ENCODE peak calls at places on chromosomes 16 and 17, in four cellular contexts. Q is mucosa of descending colon; M is CD8-positive, alpha-beta memory T cell; K is CD4-positive, CD25-positive, alpha-beta regulatory T cell. H is an unnamed sample.

GRCh38 chr16:14148569-14148968 is 77.5 kb downstream of the MRTFB start:
- DNase-seq in Q (no peak), M (no peak), K (no peak), H (no peak)

GRCh38 chr16:87465306-87465705 is 27.5 kb downstream of the ZCCHC14 start:
- DNase-seq in Q (peak; percentile 82), M (no peak), K (peak; percentile 48), H (no peak)

GRCh38 chr17:29151567-29151966 is 28.6 kb downstream of the MYO18A start:
- DNase-seq in Q (no peak), M (no peak), K (no peak), H (no peak)

GRCh38 chr16:88102597-88102996 is 151.4 kb downstream of the BANP start:
- DNase-seq in Q (peak; percentile 39), M (no peak), K (no peak), H (no peak)

GRCh38 chr16:57145046-57145963 is 40.5 kb downstream of the PSME3IP1 start:
- DNase-seq in Q (no peak), M (no peak), K (no peak), H (no peak)

GRCh38 chr17:82737981-82738877 is 2.8 kb downstream of the FN3K start:
- DNase-seq in Q (peak; percentile 51), M (no peak), K (no peak), H (no peak)

GRCh38 chr16:51762081-51762995 is 611.3 kb upstream of the SALL1 start:
- DNase-seq in Q (peak; percentile 64), M (no peak), K (peak; percentile 42), H (peak; percentile 28)

GRCh38 chr17:43608313-43608712 is 53.4 kb downstream of the MEOX1 start:
- DNase-seq in Q (no peak), M (no peak), K (peak; percentile 60), H (no peak)

GRCh38 chr17:46977348-46977747 is 1.7 kb downstream of the RPRML start:
- DNase-seq in Q (no peak), M (no peak), K (no peak), H (peak; percentile 50)

GRCh38 chr16:1379054-1379862 is 27.5 kb downstream of the GNPTG start:
- DNase-seq in Q (peak; percentile 85), M (peak; percentile 73), K (peak; percentile 56), H (peak; percentile 26)

GRCh38 chr17:45906237-45906636 is 11.9 kb downstream of the MAPT start:
- DNase-seq in Q (no peak), M (no peak), K (no peak), H (no peak)

GRCh38 chr16:27181020-27181419 is 22.3 kb upstream of the KDM8 start:
- DNase-seq in Q (no peak), M (no peak), K (no peak), H (no peak)

GRCh38 chr17:348692-349425 is 3.7 kb downstream of the RPH3AL start:
- DNase-seq in Q (peak; percentile 67), M (no peak), K (no peak), H (no peak)

DNA sequence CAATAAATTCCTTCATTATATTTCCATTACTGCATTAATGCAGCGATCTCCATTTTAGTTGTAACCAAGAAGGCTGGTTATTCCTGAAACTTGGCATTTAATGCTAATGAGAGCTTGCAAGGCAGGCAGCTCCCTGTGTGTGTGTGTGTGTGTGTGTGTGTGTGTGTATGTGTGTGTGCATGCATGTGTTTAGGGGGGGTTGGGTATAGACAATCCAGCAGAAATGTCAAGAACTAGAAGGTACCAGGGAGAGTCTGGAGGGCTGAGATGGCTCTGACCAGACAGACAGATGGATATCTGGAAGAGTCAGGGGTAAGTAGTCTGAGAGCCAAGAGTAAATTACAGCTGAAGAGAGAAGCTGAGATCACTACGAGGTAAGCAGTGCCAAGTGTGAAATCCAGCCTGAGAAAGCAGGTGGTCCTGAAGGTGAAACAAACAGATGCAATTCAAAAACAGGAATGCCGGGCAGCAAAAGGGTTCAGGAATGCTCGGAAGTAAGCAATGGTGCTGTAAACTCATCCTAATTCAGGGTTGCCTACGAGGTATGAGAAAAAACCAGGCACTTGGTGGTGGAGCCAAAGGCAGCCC is 392.9 kb downstream of the CA10 start:
- DNase-seq in Q (no peak), M (no peak), K (no peak), H (no peak)
- H3K4me3 ChIP-seq in Q (no peak overlapping the region), M (no peak overlapping the region), K (no peak overlapping the region), H (no peak overlapping the region)

GRCh38 chr17:49036270-49036626 is 39.1 kb downstream of the IGF2BP1 start:
- DNase-seq in Q (no peak), M (no peak), K (no peak), H (no peak)
- H3K4me3 ChIP-seq in Q (no peak overlapping the region), M (no peak overlapping the region), K (no peak overlapping the region), H (no peak overlapping the region)

DNA sequence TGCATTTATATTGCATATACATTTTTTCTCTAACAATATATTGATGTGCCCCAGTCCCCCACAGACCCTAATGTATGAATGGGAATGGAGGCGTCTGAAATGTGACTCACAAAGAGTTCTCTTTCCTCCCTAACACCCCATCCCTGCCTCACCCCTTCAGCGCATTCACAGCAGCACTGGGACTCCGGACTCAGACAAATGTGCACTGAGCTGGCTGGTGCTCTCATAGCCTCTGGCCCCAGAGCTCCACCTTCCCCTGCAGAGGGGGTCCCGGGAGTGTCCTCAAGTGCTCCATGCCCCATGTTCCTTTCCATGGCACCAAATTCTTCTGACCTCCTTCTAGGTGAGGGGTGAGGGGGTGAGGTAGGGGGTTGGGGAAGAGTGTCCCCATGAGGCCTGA is 20.6 kb downstream of the NPTX1 start:
- DNase-seq in Q (no peak), M (no peak), K (no peak), H (no peak)
- H3K4me3 ChIP-seq in Q (no peak overlapping the region), M (no peak overlapping the region), K (peak overlapping the region; percentile 53), H (peak overlapping the region; percentile 78)

GRCh38 chr17:59785091-59785799 is 77.8 kb downstream of the VMP1 start:
- DNase-seq in Q (no peak), M (no peak), K (peak; percentile 44), H (no peak)

GRCh38 chr17:59786536-59787319 is 79.3 kb downstream of the VMP1 start:
- DNase-seq in Q (no peak), M (peak; percentile 65), K (peak; percentile 99), H (peak; percentile 61)

GRCh38 chr17:59783221-59784016 is 76.0 kb downstream of the VMP1 start:
- DNase-seq in Q (no peak), M (no peak), K (peak; percentile 79), H (no peak)

GRCh38 chr17:59790936-59791335 is 83.5 kb downstream of the VMP1 start:
- DNase-seq in Q (no peak), M (no peak), K (no peak), H (no peak)

GRCh38 chr17:59786213-59786535 is 78.7 kb downstream of the VMP1 start:
- DNase-seq in Q (no peak), M (no peak), K (no peak), H (no peak)
- H3K4me3 ChIP-seq in Q (no peak overlapping the region), M (peak overlapping the region; percentile 28), K (peak overlapping the region; percentile 92), H (no peak overlapping the region)

GRCh38 chr17:40347319-40348135 is 17.0 kb downstream of the GJD3 start:
- DNase-seq in Q (no peak), M (no peak), K (peak; percentile 67), H (no peak)

GRCh38 chr17:40346061-40346767 is 18.3 kb downstream of the GJD3 start:
- DNase-seq in Q (no peak), M (no peak), K (no peak), H (no peak)

GRCh38 chr17:40348136-40348504 is 16.4 kb downstream of the GJD3 start:
- DNase-seq in Q (no peak), M (no peak), K (no peak), H (no peak)

GRCh38 chr17:40345161-40346034 is 19.1 kb downstream of the GJD3 start:
- DNase-seq in Q (peak; percentile 93), M (peak; percentile 43), K (no peak), H (no peak)

DNA sequence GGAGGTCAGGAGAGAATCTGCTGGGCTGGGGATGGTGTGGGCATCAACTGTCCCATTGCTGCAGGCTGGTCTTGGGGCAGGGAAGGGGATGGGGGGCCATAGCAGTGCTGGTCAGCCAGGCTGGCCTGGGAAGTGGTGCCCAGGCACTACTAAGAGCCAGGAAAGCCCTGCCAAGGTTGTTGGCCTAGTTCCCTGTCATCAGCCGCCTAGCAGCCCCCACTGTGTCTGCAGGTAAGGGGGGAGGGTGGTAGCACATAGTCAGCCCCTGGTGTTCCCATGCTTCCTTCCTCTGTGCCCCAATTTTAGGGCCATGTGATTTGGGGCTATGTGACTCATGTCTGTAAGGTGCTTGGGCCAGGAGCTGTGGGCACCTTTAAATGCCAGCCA is 17.8 kb downstream of the GJD3 start:
- DNase-seq in Q (no peak), M (peak; percentile 54), K (no peak), H (no peak)
- H3K4me3 ChIP-seq in Q (no peak overlapping the region), M (no peak overlapping the region), K (no peak overlapping the region), H (no peak overlapping the region)

GRCh38 chr17:80960797-80961452 is 30.7 kb upstream of the CHMP6 start:
- DNase-seq in Q (peak; percentile 46), M (no peak), K (no peak), H (no peak)

GRCh38 chr17:80957461-80957941 is 34.1 kb upstream of the CHMP6 start:
- DNase-seq in Q (peak; percentile 41), M (no peak), K (no peak), H (no peak)

GRCh38 chr17:80960037-80960796 is 31.4 kb upstream of the CHMP6 start:
- DNase-seq in Q (peak; percentile 36), M (no peak), K (no peak), H (no peak)

GRCh38 chr17:80961516-80961915 is 30.1 kb upstream of the CHMP6 start:
- DNase-seq in Q (no peak), M (no peak), K (no peak), H (no peak)

DNA sequence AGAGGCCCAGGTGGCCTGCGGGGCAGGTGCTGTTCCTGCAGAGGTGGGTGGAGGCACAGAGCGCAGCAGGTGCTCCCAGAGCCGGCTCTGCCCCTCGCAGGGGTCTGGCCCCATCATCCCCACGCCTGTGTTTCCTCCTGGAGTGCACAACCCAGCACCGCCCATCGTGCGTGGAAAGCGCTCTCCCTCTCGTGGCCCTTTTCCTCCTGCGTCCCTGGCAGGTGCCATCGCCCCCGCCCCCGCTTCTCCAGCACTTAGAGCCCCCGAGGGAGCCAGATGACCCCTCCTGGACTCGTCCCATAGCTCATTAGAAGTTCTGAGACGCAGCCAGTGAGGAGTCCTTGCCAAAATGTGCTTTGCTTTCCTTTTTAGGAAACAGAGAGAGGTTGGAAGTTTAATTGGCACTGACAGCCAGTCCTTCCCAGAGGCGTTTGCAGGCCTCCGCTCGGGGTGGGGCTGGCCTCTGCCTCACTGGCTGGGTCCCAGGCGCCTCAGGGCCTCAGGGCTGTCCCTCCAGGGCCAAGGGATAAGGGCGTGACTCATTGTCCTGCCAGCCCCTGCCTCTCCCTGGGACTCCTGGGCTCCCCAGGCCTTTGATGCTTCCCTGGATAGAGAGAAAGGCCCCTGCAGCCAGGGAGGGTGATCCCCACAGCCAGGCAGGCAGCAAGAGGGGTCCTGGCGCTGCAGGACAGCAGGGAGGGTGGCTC is 32.2 kb upstream of the CHMP6 start:
- DNase-seq in Q (peak; percentile 77), M (no peak), K (no peak), H (no peak)
- H3K4me3 ChIP-seq in Q (no peak overlapping the region), M (no peak overlapping the region), K (no peak overlapping the region), H (no peak overlapping the region)

GRCh38 chr16:11621539-11621919 is 34.8 kb upstream of the LITAF start:
- DNase-seq in Q (no peak), M (no peak), K (peak; percentile 48), H (no peak)

GRCh38 chr16:11620243-11621003 is 33.7 kb upstream of the LITAF start:
- DNase-seq in Q (no peak), M (no peak), K (no peak), H (no peak)

GRCh38 chr16:11621920-11622651 is 35.4 kb upstream of the LITAF start:
- DNase-seq in Q (peak; percentile 75), M (peak; percentile 35), K (peak; percentile 94), H (no peak)

GRCh38 chr16:11618107-11618717 is 31.5 kb upstream of the LITAF start:
- DNase-seq in Q (no peak), M (no peak), K (no peak), H (no peak)

GRCh38 chr16:11619327-11619851 is 32.7 kb upstream of the LITAF start:
- DNase-seq in Q (no peak), M (peak; percentile 13), K (peak; percentile 85), H (peak; percentile 49)
- H3K4me3 ChIP-seq in Q (no peak overlapping the region), M (peak overlapping the region; percentile 5), K (peak overlapping the region; percentile 57), H (no peak overlapping the region)

H was measured in Jurkat, Clone E6-1.